ENCODE peak calls at places on chromosomes 4 and X, in six cellular contexts. One of them, this sample, is unnamed.

GRCh38 chr4:89356086-89356485 is 48.5 kb upstream of the GPRIN3 start:
- DNase-seq in endothelial cell of umbilical vein: peak; percentile 44
- DNase-seq in astrocyte: peak; percentile 17
- DNase-seq in kidney: no peak
- DNase-seq in H9: no peak
- DNase-seq in mesenchymal stem cell: no peak
- DNase-seq in this sample: peak; percentile 22

GRCh38 chr4:113849771-113850170 is 88.2 kb upstream of the CAMK2D start:
- DNase-seq in H9: no peak
- DNase-seq in endothelial cell of umbilical vein: peak; percentile 28
- DNase-seq in mesenchymal stem cell: no peak
- DNase-seq in kidney: peak; percentile 49
- DNase-seq in astrocyte: peak; percentile 39
- DNase-seq in this sample: no peak

GRCh38 chr4:126957555-126958440 is 675.0 kb upstream of the INTU start:
- DNase-seq in kidney: no peak
- DNase-seq in endothelial cell of umbilical vein: no peak
- DNase-seq in mesenchymal stem cell: peak; percentile 17
- DNase-seq in H9: no peak
- DNase-seq in astrocyte: no peak
- DNase-seq in this sample: peak; percentile 43

GRCh38 chrX:63434665-63435064 is 83.5 kb upstream of the SPIN4 start:
- DNase-seq in mesenchymal stem cell: peak; percentile 54
- DNase-seq in astrocyte: peak; percentile 44
- DNase-seq in endothelial cell of umbilical vein: peak; percentile 85
- DNase-seq in H9: peak; percentile 43
- DNase-seq in kidney: no peak
- DNase-seq in this sample: no peak

GRCh38 chrX:29728639-29729038 is 486.7 kb upstream of the MAGEB2 start:
- DNase-seq in endothelial cell of umbilical vein: no peak
- DNase-seq in kidney: no peak
- DNase-seq in H9: no peak
- DNase-seq in astrocyte: no peak
- DNase-seq in mesenchymal stem cell: peak; percentile 1
- DNase-seq in this sample: no peak

GRCh38 chrX:66074920-66075879 is 35.3 kb upstream of the VSIG4 start:
- DNase-seq in kidney: peak; percentile 58
- DNase-seq in endothelial cell of umbilical vein: no peak
- DNase-seq in astrocyte: no peak
- DNase-seq in H9: no peak
- DNase-seq in mesenchymal stem cell: no peak
- DNase-seq in this sample: no peak

GRCh38 chr4:184384056-184384809 is 90.1 kb downstream of the IRF2 start:
- DNase-seq in astrocyte: peak; percentile 96
- DNase-seq in endothelial cell of umbilical vein: peak; percentile 74
- DNase-seq in kidney: peak; percentile 76
- DNase-seq in mesenchymal stem cell: peak; percentile 94
- DNase-seq in H9: peak; percentile 29
- DNase-seq in this sample: peak; percentile 89

GRCh38 chrX:53631156-53631555 is 55.4 kb downstream of the HUWE1 start:
- DNase-seq in astrocyte: peak; percentile 70
- DNase-seq in mesenchymal stem cell: peak; percentile 1
- DNase-seq in kidney: no peak
- DNase-seq in endothelial cell of umbilical vein: no peak
- DNase-seq in H9: no peak
- DNase-seq in this sample: no peak

GRCh38 chrX:72003811-72004750 is 93.4 kb downstream of the NHSL2 start:
- DNase-seq in endothelial cell of umbilical vein: peak; percentile 45
- DNase-seq in kidney: peak; percentile 80
- DNase-seq in mesenchymal stem cell: peak; percentile 43
- DNase-seq in H9: peak; percentile 81
- DNase-seq in astrocyte: peak; percentile 68
- DNase-seq in this sample: peak; percentile 52

GRCh38 chr4:145820407-145820806 is 118.2 kb downstream of the ZNF827 start:
- DNase-seq in mesenchymal stem cell: no peak
- DNase-seq in endothelial cell of umbilical vein: no peak
- DNase-seq in H9: no peak
- DNase-seq in kidney: no peak
- DNase-seq in astrocyte: no peak
- DNase-seq in this sample: no peak
- H3K9ac ChIP-seq in mesenchymal stem cell: no peak overlapping the region
- H3K9ac ChIP-seq in endothelial cell of umbilical vein: no peak overlapping the region
- H3K9ac ChIP-seq in H9: no peak overlapping the region
- H3K9ac ChIP-seq in kidney: no peak overlapping the region
- H3K9ac ChIP-seq in astrocyte: no peak overlapping the region
- H3K9ac ChIP-seq in this sample: no peak overlapping the region

DNA sequence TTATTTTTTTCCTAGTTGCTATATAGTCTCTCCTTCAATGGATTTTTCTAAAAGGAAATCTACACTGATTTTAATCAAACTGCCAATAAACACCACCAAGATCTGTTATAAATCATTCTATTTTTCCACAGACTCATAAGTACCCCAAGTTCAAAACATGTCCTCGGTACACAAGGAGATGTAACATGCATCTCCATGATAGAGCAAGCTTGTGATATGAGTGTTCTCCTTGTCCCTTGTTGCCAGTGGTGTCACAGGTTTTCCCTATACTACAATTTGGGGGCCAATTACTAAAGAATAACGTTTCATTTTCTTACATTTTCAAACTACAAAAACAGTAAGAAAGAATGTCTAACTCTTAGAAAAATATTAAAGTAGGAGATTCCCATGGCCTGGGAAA is 491 bp downstream of the ARHGEF6 start:
- DNase-seq in astrocyte: no peak
- DNase-seq in kidney: no peak
- DNase-seq in mesenchymal stem cell: no peak
- DNase-seq in H9: no peak
- DNase-seq in endothelial cell of umbilical vein: no peak
- DNase-seq in this sample: no peak
- H3K9ac ChIP-seq in astrocyte: no peak overlapping the region
- H3K9ac ChIP-seq in kidney: no peak overlapping the region
- H3K9ac ChIP-seq in mesenchymal stem cell: peak overlapping the region; percentile 72
- H3K9ac ChIP-seq in H9: no peak overlapping the region
- H3K9ac ChIP-seq in endothelial cell of umbilical vein: no peak overlapping the region
- H3K9ac ChIP-seq in this sample: peak overlapping the region; percentile 72

DNA sequence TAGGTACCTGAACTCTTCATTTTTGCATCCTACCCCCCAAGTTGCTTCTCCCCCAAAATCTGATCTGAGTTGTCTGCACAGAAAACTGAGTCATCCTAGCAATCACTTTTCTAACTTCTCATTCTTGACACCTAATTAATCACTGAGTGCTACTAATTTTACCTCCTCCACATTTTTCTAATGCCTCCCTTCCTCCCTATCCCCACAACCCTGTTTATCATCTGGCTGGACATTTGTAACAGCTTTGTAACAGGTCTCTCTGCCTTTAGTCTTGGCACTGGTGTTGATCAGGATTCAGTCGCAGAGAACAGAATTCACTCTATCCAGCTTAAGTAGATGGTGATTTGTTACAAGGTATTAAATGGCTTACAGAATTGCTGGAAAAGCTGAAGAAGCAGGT is 303.9 kb upstream of the GATB start:
- DNase-seq in mesenchymal stem cell: no peak
- DNase-seq in endothelial cell of umbilical vein: no peak
- DNase-seq in H9: no peak
- DNase-seq in astrocyte: peak; percentile 42
- DNase-seq in kidney: no peak
- DNase-seq in this sample: no peak
- H3K9ac ChIP-seq in mesenchymal stem cell: no peak overlapping the region
- H3K9ac ChIP-seq in endothelial cell of umbilical vein: no peak overlapping the region
- H3K9ac ChIP-seq in H9: no peak overlapping the region
- H3K9ac ChIP-seq in astrocyte: no peak overlapping the region
- H3K9ac ChIP-seq in kidney: no peak overlapping the region
- H3K9ac ChIP-seq in this sample: no peak overlapping the region

DNA sequence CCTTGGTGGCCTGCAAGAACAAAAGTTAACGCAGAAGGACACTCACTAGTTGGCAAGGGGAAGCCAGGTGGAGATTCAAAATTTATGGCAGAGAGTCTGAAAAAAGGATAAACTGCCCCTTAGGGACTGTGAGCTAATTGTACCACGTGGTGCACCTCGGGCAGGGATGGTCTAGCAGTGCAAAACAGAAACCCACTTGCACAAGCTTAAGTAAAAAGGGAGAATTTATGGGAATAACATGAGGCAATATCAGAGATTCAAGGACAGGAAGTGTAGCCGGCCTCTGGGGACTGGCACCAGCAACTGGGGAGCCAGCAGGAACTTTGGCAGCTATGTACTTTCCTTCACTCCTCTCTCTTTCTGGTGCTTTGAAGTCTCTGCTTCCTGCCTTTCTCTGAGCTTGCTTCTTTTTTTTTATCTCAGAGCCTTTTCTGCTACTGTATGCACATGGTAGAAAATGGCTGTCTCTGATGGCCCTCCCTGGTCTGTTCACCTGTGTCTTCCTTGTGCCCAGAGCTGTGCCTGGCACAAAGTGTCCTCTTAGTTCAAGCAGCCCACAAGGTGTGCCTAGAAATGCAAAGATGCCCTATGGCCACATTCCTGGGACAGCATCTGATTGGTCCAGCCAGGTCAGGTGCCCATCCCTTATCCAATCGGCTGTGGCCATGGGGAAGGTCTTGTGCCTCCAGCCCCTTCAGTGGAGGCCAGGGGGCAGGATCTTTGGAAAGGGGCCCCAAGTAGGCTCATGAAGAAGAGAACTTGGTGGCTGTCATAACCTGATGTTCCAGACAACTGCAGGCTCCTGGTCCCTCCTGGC is 114.8 kb upstream of the ATP6AP2 start:
- DNase-seq in astrocyte: no peak
- DNase-seq in mesenchymal stem cell: peak; percentile 40
- DNase-seq in endothelial cell of umbilical vein: no peak
- DNase-seq in kidney: no peak
- DNase-seq in H9: no peak
- DNase-seq in this sample: no peak
- H3K9ac ChIP-seq in astrocyte: no peak overlapping the region
- H3K9ac ChIP-seq in mesenchymal stem cell: no peak overlapping the region
- H3K9ac ChIP-seq in endothelial cell of umbilical vein: no peak overlapping the region
- H3K9ac ChIP-seq in kidney: no peak overlapping the region
- H3K9ac ChIP-seq in H9: no peak overlapping the region
- H3K9ac ChIP-seq in this sample: no peak overlapping the region

GRCh38 chrX:48025561-48025960 is 18.8 kb downstream of the SPACA5 start:
- DNase-seq in H9: peak; percentile 48
- DNase-seq in endothelial cell of umbilical vein: peak; percentile 63
- DNase-seq in astrocyte: peak; percentile 20
- DNase-seq in kidney: no peak
- DNase-seq in mesenchymal stem cell: peak; percentile 67
- DNase-seq in this sample: peak; percentile 83

GRCh38 chrX:48021026-48021900 is 14.5 kb downstream of the SPACA5 start:
- DNase-seq in mesenchymal stem cell: peak; percentile 87
- DNase-seq in astrocyte: peak; percentile 81
- DNase-seq in endothelial cell of umbilical vein: peak; percentile 84
- DNase-seq in kidney: peak; percentile 84
- DNase-seq in H9: peak; percentile 69
- DNase-seq in this sample: peak; percentile 76

GRCh38 chrX:48028091-48028490 is 21.3 kb downstream of the SPACA5 start:
- DNase-seq in kidney: no peak
- DNase-seq in astrocyte: no peak
- DNase-seq in H9: no peak
- DNase-seq in mesenchymal stem cell: no peak
- DNase-seq in endothelial cell of umbilical vein: no peak
- DNase-seq in this sample: no peak

GRCh38 chrX:48022740-48023139 is 16.0 kb downstream of the SPACA5 start:
- DNase-seq in kidney: no peak
- DNase-seq in H9: no peak
- DNase-seq in mesenchymal stem cell: no peak
- DNase-seq in endothelial cell of umbilical vein: no peak
- DNase-seq in astrocyte: no peak
- DNase-seq in this sample: peak; percentile 49

DNA sequence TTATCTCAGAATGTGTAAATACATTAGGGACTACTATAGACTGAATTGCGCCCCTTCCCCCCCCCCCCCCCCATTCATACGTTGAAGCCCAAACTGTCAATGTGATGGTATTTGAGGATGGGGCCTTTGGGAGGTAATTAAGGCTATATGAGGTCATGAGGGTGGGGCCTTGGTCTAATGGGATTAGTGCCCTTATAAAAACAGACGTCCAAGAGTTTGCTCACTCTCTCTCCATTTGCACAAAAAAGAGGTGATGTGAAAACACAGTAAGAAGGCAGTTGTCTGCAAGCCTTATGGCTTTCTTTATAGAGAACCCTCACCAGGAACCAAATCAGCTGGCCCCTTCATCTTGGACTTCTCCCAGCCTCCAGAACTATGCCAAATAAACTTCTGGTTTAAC is 15.3 kb downstream of the SPACA5 start:
- DNase-seq in kidney: no peak
- DNase-seq in astrocyte: no peak
- DNase-seq in H9: no peak
- DNase-seq in mesenchymal stem cell: no peak
- DNase-seq in endothelial cell of umbilical vein: no peak
- DNase-seq in this sample: no peak
- H3K9ac ChIP-seq in kidney: peak overlapping the region; percentile 89
- H3K9ac ChIP-seq in astrocyte: no peak overlapping the region
- H3K9ac ChIP-seq in H9: no peak overlapping the region
- H3K9ac ChIP-seq in mesenchymal stem cell: no peak overlapping the region
- H3K9ac ChIP-seq in endothelial cell of umbilical vein: no peak overlapping the region
- H3K9ac ChIP-seq in this sample: peak overlapping the region; percentile 96

DNA sequence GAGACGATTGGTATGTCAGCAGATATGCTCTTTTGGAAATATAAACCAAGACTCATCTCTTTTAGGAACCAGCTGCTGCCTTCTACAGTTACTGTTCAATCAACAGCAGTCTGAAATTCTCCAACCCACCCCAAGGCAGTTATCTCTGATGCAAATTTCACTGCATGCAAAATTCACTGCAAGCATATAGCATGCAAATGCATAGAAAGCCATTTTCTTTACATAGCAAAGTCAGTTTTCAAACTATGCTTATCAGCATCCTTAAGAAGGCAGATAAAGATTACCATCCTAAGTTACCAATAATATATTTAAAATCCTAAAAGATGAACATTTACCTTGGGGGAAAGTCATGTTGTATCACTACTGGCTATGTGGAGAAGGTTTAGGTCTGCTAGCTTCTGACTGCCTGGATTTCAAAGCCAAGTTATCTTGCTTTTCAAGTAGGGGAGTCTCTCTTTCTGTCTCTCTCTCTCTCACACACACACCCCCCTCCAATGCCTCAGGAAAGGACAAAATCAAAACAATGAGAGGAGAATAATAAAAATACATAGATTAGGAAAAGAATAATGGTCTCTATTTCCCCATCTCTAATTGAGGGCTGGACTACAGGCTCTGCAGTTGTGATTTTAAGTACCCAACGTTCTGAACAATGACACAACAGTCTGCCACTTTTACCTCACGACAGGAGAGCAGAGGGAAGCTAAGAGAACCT is 1.5 kb downstream of the NMU start:
- DNase-seq in astrocyte: no peak
- DNase-seq in kidney: no peak
- DNase-seq in H9: no peak
- DNase-seq in endothelial cell of umbilical vein: no peak
- DNase-seq in mesenchymal stem cell: no peak
- DNase-seq in this sample: no peak
- H3K9ac ChIP-seq in astrocyte: no peak overlapping the region
- H3K9ac ChIP-seq in kidney: no peak overlapping the region
- H3K9ac ChIP-seq in H9: peak overlapping the region; percentile 63
- H3K9ac ChIP-seq in endothelial cell of umbilical vein: no peak overlapping the region
- H3K9ac ChIP-seq in mesenchymal stem cell: no peak overlapping the region
- H3K9ac ChIP-seq in this sample: no peak overlapping the region

This sample was measured in adipocyte.